ENCODE peak calls at places on chromosomes 1 and 21, in four cellular contexts. T is GM04504; J is activated CD4-positive, alpha-beta T cell treated with anti-CD3 and anti-CD28 coated beads for 24 hours; A is T-helper 9 cell. U is an unnamed sample.

GRCh38 chr1:108897865-108898720 is 21.3 kb downstream of the GPSM2 start:
- DNase-seq in J (no peak), T (no peak), A (no peak), U (peak; percentile 56)

GRCh38 chr21:45385549-45386050 is 19.4 kb upstream of the COL18A1 start:
- DNase-seq in T (no peak), A (no peak), J (no peak), U (no peak)

GRCh38 chr1:30880631-30881155 is 27.9 kb downstream of the SDC3 start:
- DNase-seq in A (no peak), T (no peak), J (no peak), U (peak; percentile 60)

GRCh38 chr1:156608981-156609380 is 7.7 kb upstream of the GPATCH4 start:
- DNase-seq in A (peak; percentile 46), J (peak; percentile 30), T (no peak), U (peak; percentile 80)

GRCh38 chr1:204643503-204643902 is 42.0 kb downstream of the LRRN2 start:
- DNase-seq in A (no peak), J (no peak), T (no peak), U (no peak)

GRCh38 chr1:207866471-207867135 is 44.3 kb downstream of the CD34 start:
- DNase-seq in T (no peak), A (no peak), J (peak; percentile 19), U (no peak)

GRCh38 chr21:14492890-14493289 is 53.2 kb downstream of the SAMSN1 start:
- DNase-seq in J (no peak), A (no peak), T (no peak), U (no peak)

GRCh38 chr1:26233903-26234643 is at the start of gene CEP85:
- DNase-seq in T (peak; percentile 92), A (peak; percentile 98), J (peak; percentile 96), U (peak; percentile 95)

GRCh38 chr1:248828845-248829244 is 3.1 kb upstream of the SH3BP5L start:
- DNase-seq in A (no peak), T (peak; percentile 37), J (no peak), U (no peak)

GRCh38 chr1:26907071-26907922 is 6.5 kb downstream of the NR0B2 start:
- DNase-seq in A (no peak), J (no peak), T (peak; percentile 84), U (peak; percentile 66)

GRCh38 chr1:222592171-222592570 is 2.4 kb upstream of the TAF1A start:
- DNase-seq in T (no peak), A (no peak), J (no peak), U (no peak)

U was measured in NCI-H69.